ENCODE peak calls at places on chromosomes 4 and X, in six cellular contexts. One of them, this sample, is unnamed.

GRCh38 chrX:51148848-51149247 is 183.8 kb upstream of the NUDT10 start:
- DNase-seq in lower leg skin: no peak
- DNase-seq in PC-9: no peak
- DNase-seq in CD4-positive, alpha-beta T cell: no peak
- DNase-seq in psoas muscle: no peak
- DNase-seq in esophagus squamous epithelium: no peak
- DNase-seq in this sample: no peak

GRCh38 chr4:125316391-125316780 is 1.6 kb downstream of the FAT4 start:
- DNase-seq in psoas muscle: peak
- DNase-seq in lower leg skin: peak
- DNase-seq in PC-9: no peak
- DNase-seq in CD4-positive, alpha-beta T cell: no peak
- DNase-seq in esophagus squamous epithelium: no peak
- DNase-seq in this sample: peak

GRCh38 chr4:131644619-131645018 is 1504.5 kb upstream of the PCDH10 start:
- DNase-seq in PC-9: no peak
- DNase-seq in esophagus squamous epithelium: no peak
- DNase-seq in CD4-positive, alpha-beta T cell: no peak
- DNase-seq in psoas muscle: no peak
- DNase-seq in lower leg skin: no peak
- DNase-seq in this sample: no peak

GRCh38 chr4:1500231-1500965 is 94.2 kb upstream of the NKX1-1 start:
- DNase-seq in CD4-positive, alpha-beta T cell: no peak
- DNase-seq in psoas muscle: peak
- DNase-seq in esophagus squamous epithelium: no peak
- DNase-seq in PC-9: no peak
- DNase-seq in lower leg skin: no peak
- DNase-seq in this sample: no peak

GRCh38 chr4:110515676-110516075 is 39.7 kb downstream of the ENPEP start:
- DNase-seq in CD4-positive, alpha-beta T cell: no peak
- DNase-seq in psoas muscle: no peak
- DNase-seq in lower leg skin: no peak
- DNase-seq in esophagus squamous epithelium: no peak
- DNase-seq in PC-9: no peak
- DNase-seq in this sample: no peak

GRCh38 chr4:157005193-157005592 is 33.6 kb upstream of the PDGFC start:
- DNase-seq in psoas muscle: no peak
- DNase-seq in CD4-positive, alpha-beta T cell: no peak
- DNase-seq in esophagus squamous epithelium: no peak
- DNase-seq in lower leg skin: no peak
- DNase-seq in PC-9: no peak
- DNase-seq in this sample: no peak

GRCh38 chr4:128793859-128794667 is 15.4 kb upstream of the JADE1 start:
- DNase-seq in psoas muscle: no peak
- DNase-seq in CD4-positive, alpha-beta T cell: no peak
- DNase-seq in esophagus squamous epithelium: no peak
- DNase-seq in PC-9: no peak
- DNase-seq in lower leg skin: no peak
- DNase-seq in this sample: no peak

GRCh38 chr4:97942951-97943350 is 200.3 kb downstream of the STPG2 start:
- DNase-seq in psoas muscle: no peak
- DNase-seq in PC-9: no peak
- DNase-seq in CD4-positive, alpha-beta T cell: no peak
- DNase-seq in esophagus squamous epithelium: no peak
- DNase-seq in lower leg skin: no peak
- DNase-seq in this sample: no peak

GRCh38 chr4:149166365-149166764 is 649.3 kb downstream of the IQCM start:
- DNase-seq in PC-9: no peak
- DNase-seq in psoas muscle: no peak
- DNase-seq in esophagus squamous epithelium: no peak
- DNase-seq in lower leg skin: no peak
- DNase-seq in CD4-positive, alpha-beta T cell: no peak
- DNase-seq in this sample: no peak

GRCh38 chrX:136759968-136760367 is 20.8 kb downstream of the ARHGEF6 start:
- DNase-seq in psoas muscle: no peak
- DNase-seq in CD4-positive, alpha-beta T cell: no peak
- DNase-seq in lower leg skin: no peak
- DNase-seq in esophagus squamous epithelium: no peak
- DNase-seq in PC-9: no peak
- DNase-seq in this sample: no peak

GRCh38 chrX:41097326-41097725 is 12.1 kb downstream of the USP9X start:
- DNase-seq in lower leg skin: no peak
- DNase-seq in esophagus squamous epithelium: no peak
- DNase-seq in CD4-positive, alpha-beta T cell: no peak
- DNase-seq in psoas muscle: no peak
- DNase-seq in PC-9: no peak
- DNase-seq in this sample: no peak

GRCh38 chr4:87058272-87059073 is 123.7 kb downstream of the AFF1 start:
- DNase-seq in esophagus squamous epithelium: no peak
- DNase-seq in psoas muscle: no peak
- DNase-seq in lower leg skin: no peak
- DNase-seq in PC-9: peak
- DNase-seq in CD4-positive, alpha-beta T cell: peak
- DNase-seq in this sample: no peak

GRCh38 chrX:132022115-132022862 is 813 bp upstream of the STK26 start:
- DNase-seq in psoas muscle: no peak
- DNase-seq in esophagus squamous epithelium: no peak
- DNase-seq in PC-9: no peak
- DNase-seq in CD4-positive, alpha-beta T cell: peak
- DNase-seq in lower leg skin: no peak
- DNase-seq in this sample: no peak

GRCh38 chr4:141410839-141411238 is 190.1 kb downstream of the ZNF330 start:
- DNase-seq in esophagus squamous epithelium: no peak
- DNase-seq in psoas muscle: no peak
- DNase-seq in PC-9: no peak
- DNase-seq in CD4-positive, alpha-beta T cell: no peak
- DNase-seq in lower leg skin: no peak
- DNase-seq in this sample: no peak

GRCh38 chr4:152063301-152064235 is 302.8 kb upstream of the GATB start:
- DNase-seq in lower leg skin: peak
- DNase-seq in esophagus squamous epithelium: no peak
- DNase-seq in psoas muscle: no peak
- DNase-seq in PC-9: no peak
- DNase-seq in CD4-positive, alpha-beta T cell: peak
- DNase-seq in this sample: no peak

GRCh38 chr4:158003212-158003611 is 169.6 kb downstream of the GASK1B start:
- DNase-seq in lower leg skin: no peak
- DNase-seq in esophagus squamous epithelium: no peak
- DNase-seq in psoas muscle: no peak
- DNase-seq in CD4-positive, alpha-beta T cell: no peak
- DNase-seq in PC-9: no peak
- DNase-seq in this sample: no peak

GRCh38 chr4:36051634-36052033 is 192.7 kb downstream of the ARAP2 start:
- DNase-seq in lower leg skin: no peak
- DNase-seq in PC-9: no peak
- DNase-seq in CD4-positive, alpha-beta T cell: no peak
- DNase-seq in esophagus squamous epithelium: no peak
- DNase-seq in psoas muscle: no peak
- DNase-seq in this sample: no peak

GRCh38 chr4:76208005-76208765 is 5.4 kb downstream of the SCARB2 start:
- DNase-seq in esophagus squamous epithelium: no peak
- DNase-seq in CD4-positive, alpha-beta T cell: no peak
- DNase-seq in psoas muscle: peak
- DNase-seq in lower leg skin: peak
- DNase-seq in PC-9: no peak
- DNase-seq in this sample: no peak

GRCh38 chr4:48030470-48030869 is 13.9 kb downstream of the NIPAL1 start:
- DNase-seq in esophagus squamous epithelium: no peak
- DNase-seq in lower leg skin: no peak
- DNase-seq in PC-9: no peak
- DNase-seq in psoas muscle: no peak
- DNase-seq in CD4-positive, alpha-beta T cell: no peak
- DNase-seq in this sample: no peak

GRCh38 chr4:138021116-138021820 is 220.9 kb downstream of the SLC7A11 start:
- DNase-seq in lower leg skin: no peak
- DNase-seq in psoas muscle: no peak
- DNase-seq in CD4-positive, alpha-beta T cell: no peak
- DNase-seq in esophagus squamous epithelium: no peak
- DNase-seq in PC-9: no peak
- DNase-seq in this sample: no peak

GRCh38 chrX:148588649-148589310 is 88.4 kb downstream of the AFF2 start:
- DNase-seq in CD4-positive, alpha-beta T cell: no peak
- DNase-seq in esophagus squamous epithelium: no peak
- DNase-seq in psoas muscle: no peak
- DNase-seq in lower leg skin: no peak
- DNase-seq in PC-9: no peak
- DNase-seq in this sample: no peak

GRCh38 chr4:79467246-79467932 is 59.4 kb upstream of the GK2 start:
- DNase-seq in CD4-positive, alpha-beta T cell: no peak
- DNase-seq in psoas muscle: no peak
- DNase-seq in lower leg skin: no peak
- DNase-seq in PC-9: no peak
- DNase-seq in esophagus squamous epithelium: no peak
- DNase-seq in this sample: no peak

GRCh38 chrX:53080628-53081580 is 1.3 kb upstream of the TSPYL2 start:
- DNase-seq in psoas muscle: no peak
- DNase-seq in esophagus squamous epithelium: no peak
- DNase-seq in lower leg skin: no peak
- DNase-seq in PC-9: no peak
- DNase-seq in CD4-positive, alpha-beta T cell: no peak
- DNase-seq in this sample: no peak

GRCh38 chr4:80839792-80840191 is 190.7 kb upstream of the BMP3 start:
- DNase-seq in psoas muscle: no peak
- DNase-seq in esophagus squamous epithelium: no peak
- DNase-seq in CD4-positive, alpha-beta T cell: no peak
- DNase-seq in lower leg skin: no peak
- DNase-seq in PC-9: no peak
- DNase-seq in this sample: no peak

GRCh38 chr4:83113429-83113786 is 1.1 kb downstream of the PLAC8 start:
- DNase-seq in psoas muscle: no peak
- DNase-seq in PC-9: no peak
- DNase-seq in CD4-positive, alpha-beta T cell: no peak
- DNase-seq in esophagus squamous epithelium: no peak
- DNase-seq in lower leg skin: no peak
- DNase-seq in this sample: no peak

GRCh38 chr4:41505161-41505653 is 32.8 kb upstream of the LIMCH1 start:
- DNase-seq in psoas muscle: peak
- DNase-seq in CD4-positive, alpha-beta T cell: no peak
- DNase-seq in esophagus squamous epithelium: no peak
- DNase-seq in lower leg skin: no peak
- DNase-seq in PC-9: no peak
- DNase-seq in this sample: no peak

DNA sequence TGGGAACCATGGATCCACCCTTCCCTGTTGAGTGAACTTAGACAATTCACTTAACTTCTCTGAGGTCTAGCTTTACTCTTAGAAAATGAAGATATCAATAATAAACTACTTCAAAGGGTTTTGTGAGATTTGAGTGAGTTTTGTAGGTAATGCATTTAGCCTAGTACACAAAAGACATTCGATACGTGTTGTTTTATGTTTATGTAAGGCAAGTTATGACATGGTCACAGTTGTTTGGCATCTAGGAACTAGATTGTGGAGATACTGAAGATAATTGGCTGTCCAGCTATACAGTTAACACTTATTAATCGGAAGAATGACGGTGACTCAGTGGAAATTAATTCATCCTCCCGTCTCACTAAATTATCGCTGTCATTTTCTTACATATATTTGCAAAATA is 1781.1 kb upstream of the TENM3 start:
- DNase-seq in esophagus squamous epithelium: no peak
- DNase-seq in CD4-positive, alpha-beta T cell: no peak
- DNase-seq in PC-9: no peak
- DNase-seq in lower leg skin: no peak
- DNase-seq in psoas muscle: no peak
- DNase-seq in this sample: no peak
- TF ChIP-seq CTCF in esophagus squamous epithelium: no peak
- TF ChIP-seq CTCF in CD4-positive, alpha-beta T cell: no peak
- TF ChIP-seq CTCF in PC-9: no peak
- TF ChIP-seq CTCF in lower leg skin: no peak
- TF ChIP-seq CTCF in psoas muscle: no peak
- TF ChIP-seq CTCF in this sample: no peak

DNA sequence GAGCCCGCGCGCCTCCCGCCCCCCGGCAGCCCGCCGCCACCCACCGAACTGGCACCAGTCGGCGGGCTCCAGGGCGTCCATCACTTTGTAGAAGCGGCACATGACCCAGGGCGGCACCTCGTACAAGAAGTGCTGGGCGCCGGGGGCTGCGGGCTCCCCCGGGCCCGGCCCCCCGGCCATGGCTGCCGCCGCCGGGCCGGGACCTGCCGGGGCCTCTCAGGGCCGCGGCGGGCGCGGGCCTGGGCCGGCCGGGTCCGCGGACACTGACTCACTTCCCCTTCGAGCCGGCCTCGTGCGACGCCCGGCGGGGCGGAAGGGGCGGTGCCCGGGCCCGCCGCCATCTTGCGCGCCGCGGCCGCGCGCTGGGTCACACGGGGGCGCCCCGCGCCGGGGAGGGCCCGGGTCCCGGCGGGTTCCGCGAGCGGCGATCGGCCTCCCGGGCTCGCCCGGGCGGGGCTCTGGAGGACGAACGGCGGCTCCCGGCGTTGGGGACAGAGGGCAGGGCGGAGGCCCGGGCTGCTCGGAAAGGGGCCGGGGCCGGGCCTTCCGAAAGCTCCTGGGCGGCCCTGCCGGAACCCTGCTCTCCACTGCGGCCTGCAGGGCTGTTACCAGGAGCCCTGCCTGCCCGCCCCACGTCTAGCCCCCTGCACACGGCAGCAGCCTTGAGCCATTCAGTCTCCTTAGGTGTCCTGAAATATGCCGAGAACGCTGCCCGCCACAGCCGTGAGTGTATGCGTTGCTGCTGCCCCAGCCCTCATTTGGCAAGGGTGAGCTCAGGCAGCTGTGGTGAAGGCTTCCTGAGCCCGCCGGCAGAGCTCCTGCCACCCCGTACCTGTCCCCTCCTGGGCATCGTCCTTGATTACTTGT is at the start of gene IRAK1:
- DNase-seq in esophagus squamous epithelium: no peak
- DNase-seq in CD4-positive, alpha-beta T cell: no peak
- DNase-seq in lower leg skin: no peak
- DNase-seq in psoas muscle: peak
- DNase-seq in PC-9: peak
- DNase-seq in this sample: no peak
- TF ChIP-seq CTCF in esophagus squamous epithelium: no peak
- TF ChIP-seq CTCF in CD4-positive, alpha-beta T cell: no peak
- TF ChIP-seq CTCF in lower leg skin: no peak
- TF ChIP-seq CTCF in psoas muscle: no peak
- TF ChIP-seq CTCF in PC-9: no peak
- TF ChIP-seq CTCF in this sample: no peak

DNA sequence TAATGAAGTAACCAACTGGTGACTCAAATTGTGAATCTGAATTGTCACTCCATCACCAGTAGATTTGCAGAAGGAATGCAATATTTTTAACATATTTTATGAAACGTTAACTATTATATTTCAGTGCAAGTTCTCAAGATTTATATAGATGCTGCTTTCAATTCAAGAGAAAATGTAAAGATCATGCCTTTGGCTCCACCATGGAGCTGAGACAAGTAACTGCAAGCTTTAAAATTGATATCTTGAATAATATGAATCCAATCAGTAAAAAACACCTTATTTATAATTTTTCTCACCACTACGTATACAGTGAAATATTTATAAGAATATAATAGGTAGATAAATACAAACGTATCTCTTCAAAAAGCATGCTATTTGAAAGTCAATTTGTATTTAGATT is 27.8 kb upstream of the GALNTL6 start:
- DNase-seq in PC-9: no peak
- DNase-seq in psoas muscle: no peak
- DNase-seq in esophagus squamous epithelium: no peak
- DNase-seq in CD4-positive, alpha-beta T cell: no peak
- DNase-seq in lower leg skin: no peak
- DNase-seq in this sample: no peak
- TF ChIP-seq CTCF in PC-9: no peak
- TF ChIP-seq CTCF in psoas muscle: no peak
- TF ChIP-seq CTCF in esophagus squamous epithelium: no peak
- TF ChIP-seq CTCF in CD4-positive, alpha-beta T cell: no peak
- TF ChIP-seq CTCF in lower leg skin: no peak
- TF ChIP-seq CTCF in this sample: no peak

GRCh38 chr4:53505947-53506346 is 85.3 kb downstream of the LNX1 start:
- DNase-seq in psoas muscle: no peak
- DNase-seq in lower leg skin: no peak
- DNase-seq in CD4-positive, alpha-beta T cell: no peak
- DNase-seq in PC-9: no peak
- DNase-seq in esophagus squamous epithelium: no peak
- DNase-seq in this sample: no peak
- TF ChIP-seq CTCF in psoas muscle: no peak
- TF ChIP-seq CTCF in lower leg skin: no peak
- TF ChIP-seq CTCF in CD4-positive, alpha-beta T cell: no peak
- TF ChIP-seq CTCF in PC-9: no peak
- TF ChIP-seq CTCF in esophagus squamous epithelium: peak
- TF ChIP-seq CTCF in this sample: no peak

This sample was measured in omental fat pad.